ENCODE peak calls at places on chromosome 7, in seven cellular contexts. F, P, T, W, L, S and B are unnamed samples.

GRCh38 chr7:131164025-131164899 is 163.4 kb upstream of the MKLN1 start:
- DNase-seq in F (no peak), P (no peak), T (no peak), W (peak), L (peak), S (peak), B (no peak)

GRCh38 chr7:91183408-91183807 is 80.8 kb upstream of the FZD1 start:
- DNase-seq in F (no peak), P (no peak), T (no peak), W (no peak), L (peak), S (peak), B (no peak)

GRCh38 chr7:116802784-116803183 is 59.6 kb upstream of the CAPZA2 start:
- DNase-seq in F (no peak), P (peak), T (peak), W (peak), L (peak), S (peak), B (peak)

GRCh38 chr7:44398506-44398905 is 73.1 kb upstream of the CAMK2B start:
- DNase-seq in F (no peak), P (no peak), T (no peak), W (no peak), L (no peak), S (no peak), B (no peak)

GRCh38 chr7:113085781-113086390 is 741 bp downstream of the GPR85 start:
- DNase-seq in F (no peak), P (no peak), T (no peak), W (peak), L (no peak), S (peak), B (no peak)

GRCh38 chr7:19327011-19327410 is 181.8 kb upstream of the FERD3L start:
- DNase-seq in F (no peak), P (no peak), T (no peak), W (peak), L (no peak), S (no peak), B (no peak)

GRCh38 chr7:33888206-33888605 is 17.1 kb upstream of the BMPER start:
- DNase-seq in F (peak), P (no peak), T (peak), W (peak), L (peak), S (no peak), B (no peak)

GRCh38 chr7:66359656-66360211 is 154.6 kb downstream of the TPST1 start:
- DNase-seq in F (no peak), P (no peak), T (peak), W (no peak), L (no peak), S (no peak), B (no peak)

GRCh38 chr7:14507617-14508016 is 394.9 kb downstream of the DGKB start:
- DNase-seq in F (no peak), P (no peak), T (peak), W (peak), L (peak), S (peak), B (no peak)

GRCh38 chr7:143352506-143353130 is 9.9 kb downstream of the FAM131B start:
- DNase-seq in F (no peak), P (no peak), T (no peak), W (no peak), L (no peak), S (no peak), B (no peak)

GRCh38 chr7:140324714-140325113 is 73.6 kb downstream of the SLC37A3 start:
- DNase-seq in F (no peak), P (no peak), T (no peak), W (no peak), L (no peak), S (no peak), B (no peak)

GRCh38 chr7:85230623-85231022 is 43.8 kb upstream of the SEMA3D start:
- DNase-seq in F (no peak), P (no peak), T (no peak), W (no peak), L (no peak), S (no peak), B (no peak)

GRCh38 chr7:26493737-26494423 is 202.2 kb downstream of the SNX10 start:
- DNase-seq in F (no peak), P (no peak), T (no peak), W (no peak), L (no peak), S (no peak), B (no peak)

GRCh38 chr7:43637114-43637806 is 54.4 kb downstream of the STK17A start:
- DNase-seq in F (no peak), P (no peak), T (peak), W (peak), L (peak), S (peak), B (no peak)

GRCh38 chr7:159046300-159046699 is 98.4 kb downstream of the VIPR2 start:
- DNase-seq in F (no peak), P (no peak), T (no peak), W (no peak), L (no peak), S (no peak), B (no peak)

GRCh38 chr7:22255834-22256233 is 101.1 kb downstream of the RAPGEF5 start:
- DNase-seq in F (no peak), P (no peak), T (no peak), W (no peak), L (no peak), S (no peak), B (peak)

GRCh38 chr7:138402749-138403148 is 57.3 kb upstream of the TRIM24 start:
- DNase-seq in F (no peak), P (no peak), T (no peak), W (no peak), L (no peak), S (no peak), B (no peak)

GRCh38 chr7:138398857-138399256 is 61.2 kb upstream of the TRIM24 start:
- DNase-seq in F (no peak), P (no peak), T (no peak), W (no peak), L (no peak), S (no peak), B (no peak)

GRCh38 chr7:138396251-138397070 is 63.6 kb upstream of the TRIM24 start:
- DNase-seq in F (peak), P (peak), T (no peak), W (no peak), L (no peak), S (no peak), B (peak)

GRCh38 chr7:138395763-138396162 is 64.3 kb upstream of the TRIM24 start:
- DNase-seq in F (no peak), P (no peak), T (no peak), W (no peak), L (no peak), S (no peak), B (no peak)

GRCh38 chr7:138400400-138400886 is 59.6 kb upstream of the TRIM24 start:
- DNase-seq in F (no peak), P (no peak), T (no peak), W (no peak), L (no peak), S (no peak), B (no peak)
- H3K4me2 ChIP-seq in F (no peak), P (no peak), T (no peak), W (no peak), L (no peak), S (no peak), B (no peak)

DNA sequence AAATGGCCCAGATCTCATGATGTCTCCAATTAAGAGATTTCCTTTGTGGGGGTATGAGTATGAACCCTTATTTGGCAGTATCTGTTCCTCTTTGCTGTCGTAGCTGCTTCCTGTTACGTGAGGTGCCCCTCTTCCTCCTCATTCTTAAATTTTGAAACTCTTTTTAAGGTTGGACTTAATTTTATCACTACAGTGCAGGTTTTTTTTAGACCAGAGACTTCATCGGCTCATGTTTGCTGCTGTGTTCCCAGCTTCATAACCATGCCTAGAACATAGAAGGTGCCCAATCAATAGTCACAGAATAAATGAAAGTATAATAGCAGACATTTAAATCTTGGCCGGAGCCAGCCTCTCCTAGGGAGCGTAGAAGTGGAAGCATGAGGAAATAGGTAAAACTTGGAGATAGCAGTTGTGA is 2.4 kb downstream of the MIOS start:
- DNase-seq in F (no peak), P (no peak), T (no peak), W (no peak), L (no peak), S (no peak), B (peak)
- H3K9ac ChIP-seq in F (no peak), P (no peak), T (no peak), W (no peak), L (no peak), S (no peak), B (peak)

GRCh38 chr7:355568-355967 is 65.6 kb downstream of the FOXL3 start:
- DNase-seq in F (no peak), P (no peak), T (no peak), W (no peak), L (no peak), S (no peak), B (no peak)
- H3K4me2 ChIP-seq in F (no peak), P (no peak), T (no peak), W (no peak), L (no peak), S (no peak), B (no peak)

DNA sequence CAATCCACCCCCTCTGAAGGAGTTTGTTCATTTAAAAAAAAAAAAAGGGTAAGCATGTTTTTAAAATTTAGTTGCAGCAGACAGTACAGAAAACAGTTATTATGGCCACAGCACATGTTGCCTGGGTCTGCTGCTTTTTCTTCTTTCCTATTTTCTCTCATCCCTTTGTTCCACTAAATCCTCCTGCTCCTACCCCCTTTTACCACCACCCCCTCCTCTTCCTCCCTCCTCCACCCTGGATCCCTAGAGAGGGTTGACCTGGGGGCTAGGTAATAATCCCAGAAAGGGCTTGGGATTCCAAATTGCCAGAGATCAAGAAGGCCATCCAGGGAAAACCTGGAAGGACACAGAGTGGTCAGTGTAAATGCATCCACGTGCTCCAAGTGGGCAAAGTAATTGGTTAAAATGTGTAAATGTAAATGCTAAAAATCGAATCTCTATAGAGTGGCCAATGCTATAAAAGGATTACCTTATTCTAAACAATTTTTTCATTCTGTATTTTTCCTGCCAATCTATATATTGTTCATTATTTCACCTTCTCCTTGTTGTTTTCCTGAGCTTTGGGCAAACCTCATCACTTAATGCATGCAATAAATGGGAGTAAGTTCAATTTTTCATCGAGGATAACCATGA is 89.0 kb upstream of the PIK3CG start:
- DNase-seq in F (no peak), P (no peak), T (no peak), W (no peak), L (no peak), S (no peak), B (no peak)
- H3K9ac ChIP-seq in F (no peak), P (no peak), T (no peak), W (no peak), L (peak), S (peak), B (no peak)

DNA sequence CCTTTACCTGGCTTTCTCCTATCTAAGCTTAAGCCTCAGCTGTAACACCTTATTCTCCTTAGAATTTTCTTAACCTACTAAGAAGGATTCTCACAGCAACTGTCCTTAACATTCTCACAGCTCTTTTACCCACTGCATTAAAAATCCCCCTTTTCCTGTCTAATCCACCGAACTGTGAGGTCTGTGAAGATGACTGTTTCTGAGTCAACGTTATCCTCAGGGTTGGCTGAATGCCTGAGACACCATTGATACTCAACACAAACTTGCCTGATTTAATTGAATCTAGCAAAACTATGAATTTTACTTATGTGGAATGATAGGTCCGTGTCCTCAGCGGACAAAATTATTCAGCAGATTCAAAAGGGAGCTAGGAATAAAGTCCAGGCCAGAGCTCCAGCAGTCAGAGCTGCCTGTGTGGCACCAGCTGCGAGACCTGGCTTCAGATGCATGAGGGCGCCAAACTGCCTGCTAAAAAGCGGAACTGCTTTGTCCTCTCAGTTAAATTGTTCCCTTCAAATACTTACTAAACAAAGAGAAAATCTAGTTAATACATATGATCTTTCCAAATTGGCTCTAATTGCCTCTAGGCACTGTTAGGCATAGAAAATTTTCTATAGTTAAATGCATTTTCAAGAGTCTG is 33.4 kb upstream of the VWDE start:
- DNase-seq in F (peak), P (no peak), T (no peak), W (peak), L (peak), S (peak), B (peak)
- H3K4me2 ChIP-seq in F (no peak), P (no peak), T (no peak), W (peak), L (peak), S (peak), B (no peak)

DNA sequence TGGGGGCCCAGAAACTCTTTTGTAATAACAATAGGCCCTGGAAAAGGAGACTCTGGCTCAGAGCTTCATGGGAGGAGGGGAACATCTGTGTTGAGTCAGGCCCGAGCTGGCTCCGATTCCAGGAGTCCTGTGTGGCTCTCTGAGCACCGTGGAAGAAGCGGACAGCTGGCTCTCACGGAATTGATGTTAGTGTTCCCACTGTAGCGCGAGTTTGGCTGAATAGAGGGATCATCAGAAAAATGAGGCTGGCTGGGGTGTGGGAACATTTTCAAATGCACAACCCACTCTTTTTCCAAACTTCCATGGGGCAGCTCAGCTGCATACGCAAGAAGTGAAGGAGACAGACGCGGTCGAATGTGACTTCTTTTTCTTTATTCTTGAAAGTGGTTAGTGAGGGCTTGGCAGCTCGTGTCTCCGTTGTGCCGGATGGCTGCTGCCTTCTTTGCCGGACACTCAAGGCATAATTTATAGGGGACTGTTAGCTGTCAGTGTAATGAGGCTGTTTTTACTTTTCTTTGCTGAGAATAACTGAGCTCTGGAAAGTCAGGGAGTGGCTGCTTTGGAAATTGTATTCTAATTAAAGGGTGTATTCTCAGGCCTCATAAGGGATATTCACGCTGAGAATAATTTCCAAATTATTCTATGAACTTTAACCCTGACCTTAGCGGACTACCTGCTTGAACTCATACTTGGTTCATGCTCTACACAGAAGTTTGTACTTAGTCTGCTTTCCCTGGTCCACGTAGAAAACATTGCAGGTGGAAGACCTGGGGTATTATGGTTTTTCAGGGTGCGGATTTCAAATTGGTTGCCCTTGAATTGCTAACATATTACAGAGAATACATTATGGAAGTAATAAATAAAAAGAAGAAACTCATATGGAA is 23.1 kb downstream of the MDFIC start:
- DNase-seq in F (peak), P (no peak), T (no peak), W (peak), L (no peak), S (peak), B (no peak)
- H3K9ac ChIP-seq in F (no peak), P (no peak), T (no peak), W (peak), L (no peak), S (peak), B (no peak)

GRCh38 chr7:148265896-148266295 is 324.7 kb upstream of the C7orf33 start:
- DNase-seq in F (no peak), P (no peak), T (no peak), W (no peak), L (no peak), S (no peak), B (no peak)
- H3K4me2 ChIP-seq in F (no peak), P (no peak), T (no peak), W (no peak), L (no peak), S (no peak), B (no peak)

DNA sequence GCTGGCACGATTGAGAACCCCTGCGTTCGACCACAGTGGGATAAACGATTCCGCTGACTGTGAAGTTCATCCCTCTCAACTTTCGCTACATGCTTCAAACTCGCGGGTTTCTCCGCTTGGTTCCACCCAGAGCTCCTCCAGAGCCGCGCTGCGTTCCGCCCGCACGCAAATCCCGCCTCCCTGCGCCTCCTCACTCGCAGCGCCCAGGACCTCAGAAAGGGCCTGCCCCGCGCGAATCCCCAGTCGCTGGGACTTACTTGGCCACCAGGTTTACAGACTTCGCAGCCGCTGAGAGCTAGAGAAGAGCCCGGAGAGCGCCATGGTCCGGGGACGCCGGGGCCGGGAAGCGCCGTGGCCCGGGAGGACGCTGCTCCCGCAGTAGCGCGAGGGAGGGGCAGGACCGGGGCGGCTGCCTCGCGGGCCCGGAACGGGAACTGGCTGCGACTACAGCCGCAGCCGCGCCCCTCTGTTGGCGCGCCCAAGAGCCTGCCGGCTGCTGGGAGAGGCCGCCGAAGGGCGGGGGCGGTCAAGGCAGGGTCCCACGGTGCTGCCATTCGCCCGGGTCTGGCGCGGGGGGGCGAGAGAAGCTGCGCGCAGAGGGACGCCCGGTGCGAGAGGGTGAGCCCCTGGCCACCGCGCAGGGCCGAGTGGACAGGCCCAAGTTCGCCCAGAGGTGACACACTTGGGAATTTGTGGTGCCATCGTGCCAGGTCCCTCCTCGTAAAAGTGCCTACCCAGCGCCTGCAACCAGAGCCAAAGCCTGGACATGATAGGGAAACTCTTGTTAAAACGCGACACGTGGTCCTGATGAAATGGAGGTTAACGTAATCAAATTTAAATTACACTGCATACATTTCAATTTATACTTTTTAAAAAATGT is at the start of gene NOD1:
- DNase-seq in F (peak), P (peak), T (no peak), W (peak), L (peak), S (peak), B (peak)
- H3K9ac ChIP-seq in F (peak), P (peak), T (peak), W (peak), L (peak), S (peak), B (peak)

GRCh38 chr7:123615344-123615743 is 13.7 kb downstream of the ASB15 start:
- DNase-seq in F (no peak), P (peak), T (no peak), W (peak), L (no peak), S (peak), B (no peak)
- H3K4me2 ChIP-seq in F (no peak), P (no peak), T (no peak), W (no peak), L (no peak), S (peak), B (no peak)